ENCODE peak calls at places on chromosomes 5 and 9, in nine cellular contexts. One of them, this sample, is unnamed.

GRCh38 chr5:78734094-78734845 is 85.7 kb upstream of the LHFPL2 start:
- DNase-seq in Panc1: no peak
- DNase-seq in AG04450: no peak
- DNase-seq in HS-27A: no peak
- DNase-seq in OCI-LY7: no peak
- DNase-seq in midbrain: no peak
- DNase-seq in DMS 273 treated with DMSO at 0.1 percent for 48 hours: no peak
- DNase-seq in K562: no peak
- DNase-seq in fibroblast of lung: no peak
- DNase-seq in this sample: no peak

GRCh38 chr5:1466631-1467265 is 21.5 kb upstream of the SLC6A3 start:
- DNase-seq in Panc1: no peak
- DNase-seq in AG04450: no peak
- DNase-seq in HS-27A: no peak
- DNase-seq in OCI-LY7: no peak
- DNase-seq in midbrain: no peak
- DNase-seq in DMS 273 treated with DMSO at 0.1 percent for 48 hours: no peak
- DNase-seq in K562: no peak
- DNase-seq in fibroblast of lung: no peak
- DNase-seq in this sample: no peak

GRCh38 chr5:32233696-32234447 is 59.8 kb upstream of the GOLPH3 start:
- DNase-seq in Panc1: no peak
- DNase-seq in AG04450: no peak
- DNase-seq in HS-27A: no peak
- DNase-seq in OCI-LY7: no peak
- DNase-seq in midbrain: peak
- DNase-seq in DMS 273 treated with DMSO at 0.1 percent for 48 hours: no peak
- DNase-seq in K562: no peak
- DNase-seq in fibroblast of lung: peak
- DNase-seq in this sample: no peak

GRCh38 chr9:137679249-137679648 is 60.4 kb downstream of the EHMT1 start:
- DNase-seq in Panc1: no peak
- DNase-seq in AG04450: no peak
- DNase-seq in HS-27A: no peak
- DNase-seq in OCI-LY7: peak
- DNase-seq in midbrain: no peak
- DNase-seq in DMS 273 treated with DMSO at 0.1 percent for 48 hours: no peak
- DNase-seq in K562: no peak
- DNase-seq in fibroblast of lung: no peak
- DNase-seq in this sample: no peak

GRCh38 chr9:128627127-128627715 is 29.4 kb downstream of the DYNC2I2 start:
- DNase-seq in Panc1: no peak
- DNase-seq in AG04450: no peak
- DNase-seq in HS-27A: no peak
- DNase-seq in OCI-LY7: no peak
- DNase-seq in midbrain: peak
- DNase-seq in DMS 273 treated with DMSO at 0.1 percent for 48 hours: no peak
- DNase-seq in K562: no peak
- DNase-seq in fibroblast of lung: no peak
- DNase-seq in this sample: no peak

GRCh38 chr9:72333758-72334157 is 31.2 kb downstream of the ZFAND5 start:
- DNase-seq in Panc1: no peak
- DNase-seq in AG04450: no peak
- DNase-seq in HS-27A: no peak
- DNase-seq in OCI-LY7: peak
- DNase-seq in midbrain: no peak
- DNase-seq in DMS 273 treated with DMSO at 0.1 percent for 48 hours: peak
- DNase-seq in K562: peak
- DNase-seq in fibroblast of lung: no peak
- DNase-seq in this sample: no peak

GRCh38 chr5:74082504-74082903 is 456.5 kb downstream of the ARHGEF28 start:
- DNase-seq in Panc1: no peak
- DNase-seq in AG04450: no peak
- DNase-seq in HS-27A: no peak
- DNase-seq in OCI-LY7: no peak
- DNase-seq in midbrain: no peak
- DNase-seq in DMS 273 treated with DMSO at 0.1 percent for 48 hours: no peak
- DNase-seq in K562: no peak
- DNase-seq in fibroblast of lung: no peak
- DNase-seq in this sample: no peak

GRCh38 chr9:125343518-125344284 is 82.1 kb downstream of the GAPVD1 start:
- DNase-seq in Panc1: no peak
- DNase-seq in AG04450: peak
- DNase-seq in HS-27A: no peak
- DNase-seq in OCI-LY7: no peak
- DNase-seq in midbrain: no peak
- DNase-seq in DMS 273 treated with DMSO at 0.1 percent for 48 hours: no peak
- DNase-seq in K562: no peak
- DNase-seq in fibroblast of lung: peak
- DNase-seq in this sample: no peak

GRCh38 chr5:157877821-157878220 is 18.9 kb upstream of the CLINT1 start:
- DNase-seq in Panc1: no peak
- DNase-seq in AG04450: no peak
- DNase-seq in HS-27A: no peak
- DNase-seq in OCI-LY7: peak
- DNase-seq in midbrain: no peak
- DNase-seq in DMS 273 treated with DMSO at 0.1 percent for 48 hours: no peak
- DNase-seq in K562: no peak
- DNase-seq in fibroblast of lung: peak
- DNase-seq in this sample: no peak

GRCh38 chr9:79623799-79624721 is 52.3 kb downstream of the TLE4 start:
- DNase-seq in Panc1: no peak
- DNase-seq in AG04450: no peak
- DNase-seq in HS-27A: no peak
- DNase-seq in OCI-LY7: peak
- DNase-seq in midbrain: no peak
- DNase-seq in DMS 273 treated with DMSO at 0.1 percent for 48 hours: no peak
- DNase-seq in K562: peak
- DNase-seq in fibroblast of lung: no peak
- DNase-seq in this sample: no peak

GRCh38 chr9:79143211-79143610 is 428.6 kb upstream of the TLE4 start:
- DNase-seq in Panc1: no peak
- DNase-seq in AG04450: no peak
- DNase-seq in HS-27A: peak
- DNase-seq in OCI-LY7: no peak
- DNase-seq in midbrain: no peak
- DNase-seq in DMS 273 treated with DMSO at 0.1 percent for 48 hours: no peak
- DNase-seq in K562: no peak
- DNase-seq in fibroblast of lung: no peak
- DNase-seq in this sample: no peak

GRCh38 chr5:82793808-82794419 is 283.3 kb downstream of the TMEM167A start:
- DNase-seq in Panc1: no peak
- DNase-seq in AG04450: no peak
- DNase-seq in HS-27A: peak
- DNase-seq in OCI-LY7: peak
- DNase-seq in midbrain: peak
- DNase-seq in DMS 273 treated with DMSO at 0.1 percent for 48 hours: no peak
- DNase-seq in K562: peak
- DNase-seq in fibroblast of lung: peak
- DNase-seq in this sample: no peak

GRCh38 chr5:98734646-98735045 is 38.8 kb upstream of the RGMB start:
- DNase-seq in Panc1: no peak
- DNase-seq in AG04450: no peak
- DNase-seq in HS-27A: no peak
- DNase-seq in OCI-LY7: peak
- DNase-seq in midbrain: no peak
- DNase-seq in DMS 273 treated with DMSO at 0.1 percent for 48 hours: no peak
- DNase-seq in K562: no peak
- DNase-seq in fibroblast of lung: no peak
- DNase-seq in this sample: no peak